ENCODE peak calls at places on chromosomes 12 and 14, in five cellular contexts. S is Panc1, P is cardiac muscle cell, F is neural crest cell, Z is progenitor cell of endocrine pancreas. H is an unnamed sample.

GRCh38 chr12:69623970-69624369 is 13.3 kb upstream of the LRRC10 start:
- DNase-seq in S (no peak), Z (no peak), P (peak), F (no peak), H (no peak)

GRCh38 chr12:102169922-102170698 is 27.5 kb downstream of the PMCH start:
- DNase-seq in F (no peak), P (peak), S (peak), Z (no peak), H (no peak)

GRCh38 chr14:68268197-68268596 is 448.6 kb downstream of the RAD51B start:
- DNase-seq in P (no peak), S (no peak), F (no peak), Z (no peak), H (no peak)

GRCh38 chr12:41206298-41206697 is 18.2 kb downstream of the PDZRN4 start:
- DNase-seq in Z (no peak), S (no peak), F (no peak), P (no peak), H (no peak)

GRCh38 chr12:42696424-42697149 is 107.0 kb upstream of the PRICKLE1 start:
- DNase-seq in S (no peak), F (no peak), P (peak), Z (no peak), H (no peak)

GRCh38 chr12:95215925-95216324 is 1.3 kb downstream of the FGD6 start:
- DNase-seq in P (peak), Z (no peak), F (no peak), S (no peak), H (no peak)

GRCh38 chr12:95881331-95881955 is 22.7 kb downstream of the SNRPF start:
- DNase-seq in S (no peak), Z (no peak), F (no peak), P (peak), H (no peak)

GRCh38 chr12:45532113-45532512 is 197.4 kb upstream of the ARID2 start:
- DNase-seq in P (no peak), S (no peak), F (no peak), Z (no peak), H (no peak)

GRCh38 chr14:89616425-89617141 is 199.6 kb upstream of the FOXN3 start:
- DNase-seq in P (peak), Z (no peak), F (no peak), S (no peak), H (no peak)

GRCh38 chr12:81639196-81639595 is 120.0 kb downstream of the PPFIA2 start:
- DNase-seq in P (peak), F (no peak), S (no peak), Z (no peak), H (no peak)

GRCh38 chr12:81644503-81644902 is 114.6 kb downstream of the PPFIA2 start:
- DNase-seq in F (no peak), P (peak), Z (no peak), S (no peak), H (no peak)
- TF ChIP-seq CTCF in F (peak), P (peak), Z (peak), S (peak), H (peak)

DNA sequence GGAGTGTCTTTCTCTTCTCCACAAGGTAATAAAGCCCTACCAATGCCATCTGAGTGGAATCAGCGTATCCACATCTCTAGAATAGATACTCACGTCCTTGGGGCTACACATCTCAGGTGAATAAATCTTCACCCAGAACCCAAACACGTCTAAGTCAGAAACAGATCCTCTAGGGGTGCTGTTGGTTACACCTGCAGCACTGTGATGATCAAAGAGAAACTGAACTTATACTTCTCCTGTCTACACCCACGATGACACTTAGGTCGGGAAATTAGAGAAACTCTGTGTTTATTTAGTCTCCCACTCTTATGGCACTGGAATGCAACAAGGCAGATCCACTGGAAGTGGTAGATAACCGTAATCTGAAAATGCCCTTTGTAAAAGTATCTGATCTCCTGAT is 46.2 kb downstream of the WIF1 start:
- DNase-seq in P (no peak), S (no peak), Z (no peak), F (no peak), H (no peak)
- TF ChIP-seq CTCF in P (no peak), S (peak), Z (peak), F (no peak), H (no peak)

GRCh38 chr14:24351517-24351916 is 11.7 kb upstream of the RIPK3 start:
- DNase-seq in F (no peak), Z (no peak), P (peak), S (no peak), H (no peak)
- TF ChIP-seq CTCF in F (no peak), Z (peak), P (no peak), S (no peak), H (no peak)

DNA sequence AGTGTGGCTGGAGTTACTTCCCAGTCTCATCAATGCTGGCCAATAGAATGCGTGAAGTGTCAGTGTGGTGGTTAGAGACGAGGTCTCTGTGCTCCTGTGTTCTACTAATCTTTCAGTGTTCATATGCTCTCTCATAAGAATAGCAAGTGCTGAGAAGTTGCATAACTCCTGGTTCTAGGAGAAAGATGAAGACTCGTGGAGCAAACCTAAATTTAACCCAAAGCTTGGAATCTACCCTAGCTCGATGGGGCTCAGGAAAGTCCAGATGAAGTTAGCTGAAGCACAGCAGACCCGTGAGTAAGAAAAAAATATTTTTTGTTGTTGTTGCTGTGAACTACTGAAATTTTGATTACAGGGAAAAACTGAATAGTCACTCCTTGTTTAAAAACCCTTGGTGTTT is 412.6 kb downstream of the APAF1 start:
- DNase-seq in Z (no peak), P (no peak), F (no peak), S (no peak), H (no peak)
- TF ChIP-seq CTCF in Z (no peak), P (no peak), F (no peak), S (no peak), H (no peak)

GRCh38 chr14:66403183-66403582 is 83.0 kb upstream of the CCDC196 start:
- DNase-seq in F (no peak), P (peak), S (peak), Z (no peak), H (no peak)
- TF ChIP-seq CTCF in F (peak), P (peak), S (peak), Z (peak), H (peak)

GRCh38 chr12:68361953-68362352 is 29.8 kb upstream of the MDM1 start:
- DNase-seq in S (no peak), Z (no peak), F (no peak), P (no peak), H (no peak)

GRCh38 chr12:68367903-68368302 is 35.7 kb upstream of the MDM1 start:
- DNase-seq in P (peak), F (no peak), Z (no peak), S (no peak), H (no peak)

GRCh38 chr12:68368332-68368731 is 36.2 kb upstream of the MDM1 start:
- DNase-seq in S (no peak), F (no peak), Z (no peak), P (peak), H (no peak)

GRCh38 chr12:68367136-68367535 is 35.0 kb upstream of the MDM1 start:
- DNase-seq in S (no peak), F (no peak), P (no peak), Z (no peak), H (no peak)

GRCh38 chr12:68364893-68365725 is 32.9 kb upstream of the MDM1 start:
- DNase-seq in F (peak), Z (peak), S (peak), P (peak), H (peak)
- TF ChIP-seq CTCF in F (no peak), Z (no peak), S (no peak), P (no peak), H (peak)

GRCh38 chr12:90908465-90908864 is 46.5 kb downstream of the CCER1 start:
- DNase-seq in F (no peak), P (peak), Z (no peak), S (no peak), H (no peak)

GRCh38 chr12:90905691-90906370 is 49.1 kb downstream of the CCER1 start:
- DNase-seq in P (no peak), F (no peak), Z (no peak), S (no peak), H (no peak)

GRCh38 chr12:90910958-90911357 is 44.0 kb downstream of the CCER1 start:
- DNase-seq in Z (no peak), F (no peak), S (no peak), P (peak), H (no peak)

GRCh38 chr12:90909069-90909676 is 45.8 kb downstream of the CCER1 start:
- DNase-seq in P (peak), Z (peak), F (peak), S (peak), H (no peak)
- TF ChIP-seq CTCF in P (peak), Z (peak), F (peak), S (peak), H (peak)

DNA sequence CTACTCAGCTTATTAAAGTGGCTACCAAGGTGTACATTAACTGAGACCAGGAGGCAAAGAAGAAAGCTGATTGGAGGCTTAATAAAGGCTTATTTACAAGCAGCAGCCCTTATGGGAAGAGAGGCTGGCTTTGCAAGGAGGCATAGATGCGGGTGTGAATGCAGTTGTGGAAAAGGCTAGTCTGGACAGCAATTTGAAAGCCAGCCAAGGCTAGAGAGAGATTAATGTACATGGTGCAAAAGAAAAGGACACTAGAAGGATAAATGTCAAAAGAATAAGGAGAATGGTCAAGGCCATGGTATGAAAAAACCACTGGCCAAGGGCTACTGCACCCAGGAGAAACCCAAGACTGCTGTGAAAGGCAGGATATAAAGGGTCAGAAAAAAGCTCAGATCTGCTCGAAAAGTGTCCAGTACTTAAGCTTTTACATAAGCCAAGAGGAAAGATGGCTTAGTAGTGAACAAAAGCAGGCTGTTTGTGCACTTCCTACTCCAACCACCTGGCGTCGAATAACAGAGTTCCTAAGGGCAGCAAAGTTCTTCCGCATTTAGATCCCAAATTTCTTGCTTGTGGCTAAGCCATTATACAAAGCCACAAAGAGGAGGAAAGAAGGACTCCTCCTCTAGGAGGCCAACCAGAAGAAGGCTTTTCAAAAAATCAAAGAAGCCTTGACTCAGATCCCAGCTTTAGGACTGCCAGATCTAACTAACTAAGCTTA is 24.0 kb downstream of the KLRK1 start:
- DNase-seq in S (no peak), F (no peak), P (peak), Z (no peak), H (no peak)
- TF ChIP-seq CTCF in S (peak), F (peak), P (peak), Z (peak), H (no peak)

GRCh38 chr12:2013111-2013510 is 8.9 kb upstream of the DCP1B start:
- DNase-seq in P (no peak), S (no peak), F (no peak), Z (no peak), H (no peak)

GRCh38 chr12:2008677-2009076 is 4.4 kb upstream of the DCP1B start:
- DNase-seq in P (no peak), F (no peak), S (no peak), Z (no peak), H (no peak)

GRCh38 chr12:2011641-2012607 is 7.7 kb upstream of the DCP1B start:
- DNase-seq in P (no peak), F (no peak), Z (no peak), S (no peak), H (no peak)

GRCh38 chr12:2013527-2014223 is 9.4 kb upstream of the DCP1B start:
- DNase-seq in Z (no peak), P (peak), S (no peak), F (no peak), H (no peak)

DNA sequence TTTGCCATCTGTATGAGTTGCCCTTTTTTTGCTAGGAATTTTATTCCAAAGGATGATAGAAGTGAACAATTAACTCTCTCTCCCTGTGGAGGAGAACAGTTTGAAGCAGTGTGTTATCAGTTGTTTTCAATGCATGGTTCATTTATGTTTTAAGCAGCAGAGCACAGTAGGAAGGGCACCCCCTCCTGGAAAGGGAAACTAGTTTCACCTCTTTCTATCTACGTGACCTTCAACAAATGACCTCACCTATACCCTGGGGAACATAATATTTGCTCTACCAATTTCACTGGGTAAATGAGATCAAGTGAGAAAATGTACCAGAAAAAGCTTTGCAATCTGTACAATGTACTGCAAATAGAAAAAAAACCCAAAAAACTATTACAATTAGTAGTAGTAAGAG is 5.4 kb upstream of the DCP1B start:
- DNase-seq in P (no peak), Z (no peak), S (no peak), F (no peak), H (no peak)
- TF ChIP-seq CTCF in P (no peak), Z (peak), S (no peak), F (no peak), H (no peak)

DNA sequence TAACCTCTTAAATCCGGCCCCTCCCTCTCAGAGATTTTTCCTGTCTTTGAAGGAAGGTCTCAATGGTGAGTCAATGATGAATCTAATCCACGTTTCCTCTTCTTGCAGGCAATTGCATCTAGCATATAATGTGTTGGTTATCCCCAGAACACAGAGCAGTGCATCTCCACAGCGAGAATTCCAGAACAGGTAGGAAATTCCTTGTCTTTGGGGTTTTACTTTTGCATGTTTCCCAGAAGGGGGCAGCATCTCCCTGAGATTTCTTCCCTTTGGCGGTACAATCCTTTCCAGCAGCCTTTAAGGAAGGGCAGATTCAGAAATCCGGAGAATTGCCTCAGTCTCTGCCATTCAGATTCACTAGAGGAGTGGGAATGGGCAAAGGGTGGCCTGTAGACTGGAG is 128.0 kb downstream of the KCNA5 start:
- DNase-seq in Z (peak), P (peak), S (peak), F (peak), H (no peak)
- TF ChIP-seq CTCF in Z (peak), P (peak), S (peak), F (peak), H (peak)

H was measured in osteocyte.